ENCODE peak calls at places on chromosome 1, in nine cellular contexts. A is CD4-positive, alpha-beta T cell; M is Peyer's patch; L is CD8-positive, alpha-beta memory T cell; O is frontal cortex; H is AG20443; V is A172; K is omental fat pad; N is colonic mucosa. S is an unnamed sample.

GRCh38 chr1:48006318-48006717 is 9.1 kb upstream of the TRABD2B start:
- DNase-seq in L (no peak), N (no peak), O (no peak), H (no peak), K (no peak), M (no peak), A (no peak), V (peak; percentile 35), S (peak; percentile 49)

GRCh38 chr1:179264506-179264905 is 29.1 kb upstream of the SOAT1 start:
- DNase-seq in H (no peak), N (no peak), K (no peak), A (no peak), O (no peak), L (no peak), V (no peak), M (no peak), S (no peak)

GRCh38 chr1:65114312-65114711 is 33.7 kb upstream of the AK4 start:
- DNase-seq in K (no peak), A (no peak), M (no peak), V (no peak), O (peak; percentile 27), H (no peak), N (no peak), L (no peak), S (no peak)

GRCh38 chr1:13808729-13809131 is 108.7 kb downstream of the PRDM2 start:
- DNase-seq in V (no peak), A (no peak), N (no peak), M (no peak), O (no peak), L (no peak), H (peak; percentile 33), K (peak; percentile 42), S (no peak)

GRCh38 chr1:178037510-178038253 is 56.2 kb upstream of the RASAL2 start:
- DNase-seq in K (peak; percentile 31), N (peak; percentile 90), H (peak; percentile 98), A (no peak), M (peak; percentile 86), V (peak; percentile 61), L (no peak), O (peak; percentile 87), S (peak; percentile 72)

GRCh38 chr1:205582471-205583291 is 49.1 kb downstream of the ELK4 start:
- DNase-seq in V (no peak), A (no peak), M (peak; percentile 52), O (no peak), H (no peak), K (no peak), N (peak; percentile 85), L (no peak), S (no peak)

GRCh38 chr1:218346391-218347204 is 1.5 kb downstream of the TGFB2 start:
- DNase-seq in N (no peak), L (no peak), V (peak; percentile 31), A (no peak), O (no peak), H (peak; percentile 40), K (no peak), M (peak; percentile 57), S (peak; percentile 29)

GRCh38 chr1:163609858-163610257 is 288.1 kb downstream of the NUF2 start:
- DNase-seq in A (no peak), O (no peak), N (no peak), H (no peak), M (no peak), K (no peak), L (no peak), V (no peak), S (no peak)

GRCh38 chr1:215971793-215972441 is 404.8 kb downstream of the KCTD3 start:
- DNase-seq in A (no peak), V (no peak), M (no peak), L (no peak), H (no peak), O (no peak), K (no peak), N (no peak), S (no peak)

GRCh38 chr1:160834945-160835565 is 27.6 kb downstream of the CD244 start:
- DNase-seq in V (peak; percentile 42), A (peak; percentile 21), M (peak; percentile 72), L (peak; percentile 32), N (no peak), O (no peak), K (no peak), H (no peak), S (no peak)

GRCh38 chr1:244863491-244864252 is 671 bp downstream of the HNRNPU start:
- DNase-seq in V (no peak), L (no peak), N (peak; percentile 35), K (no peak), H (peak; percentile 17), A (no peak), O (no peak), M (peak; percentile 71), S (no peak)

GRCh38 chr1:9476790-9477463 is 62.3 kb upstream of the SLC25A33 start:
- DNase-seq in V (peak; percentile 13), N (no peak), O (no peak), H (no peak), L (no peak), M (no peak), A (no peak), K (no peak), S (peak; percentile 81)

GRCh38 chr1:33195560-33195959 is 13.7 kb upstream of the TRIM62 start:
- DNase-seq in N (no peak), K (no peak), H (no peak), A (no peak), M (no peak), O (no peak), L (no peak), V (no peak), S (no peak)

GRCh38 chr1:50335036-50335435 is 88.2 kb downstream of the DMRTA2 start:
- DNase-seq in N (no peak), K (no peak), V (no peak), L (no peak), A (no peak), O (no peak), H (no peak), M (no peak), S (no peak)

GRCh38 chr1:45490121-45490622 is 791 bp downstream of the TESK2 start:
- DNase-seq in M (no peak), L (no peak), N (peak; percentile 25), V (no peak), A (no peak), H (peak; percentile 52), O (no peak), K (no peak), S (no peak)

GRCh38 chr1:38973659-38974437 is 17.2 kb upstream of the AKIRIN1 start:
- DNase-seq in H (no peak), M (no peak), L (no peak), N (no peak), O (no peak), V (no peak), K (no peak), A (no peak), S (no peak)

GRCh38 chr1:175708787-175709186 is 34.6 kb downstream of the TNR start:
- DNase-seq in L (no peak), M (peak; percentile 62), V (no peak), N (no peak), H (no peak), K (no peak), O (no peak), A (no peak), S (no peak)

GRCh38 chr1:154863702-154864174 is 6.3 kb downstream of the KCNN3 start:
- DNase-seq in H (peak; percentile 58), N (no peak), L (peak; percentile 11), O (no peak), M (peak; percentile 73), K (no peak), A (peak; percentile 11), V (peak; percentile 90), S (peak; percentile 79)

GRCh38 chr1:160096491-160097116 is 1.8 kb downstream of the IGSF8 start:
- DNase-seq in L (no peak), K (no peak), N (no peak), M (peak; percentile 71), H (peak; percentile 75), O (no peak), A (no peak), V (no peak), S (no peak)

GRCh38 chr1:182120411-182121258 is 59.1 kb upstream of the ZNF648 start:
- DNase-seq in L (no peak), O (peak; percentile 43), N (peak; percentile 67), H (no peak), K (no peak), A (no peak), M (no peak), V (peak; percentile 89), S (peak; percentile 79)

GRCh38 chr1:9689011-9689706 is 37.6 kb downstream of the PIK3CD start:
- DNase-seq in H (peak; percentile 95), L (peak; percentile 87), O (peak; percentile 80), N (peak; percentile 89), V (peak; percentile 9), K (peak; percentile 70), A (peak; percentile 88), M (peak; percentile 93), S (peak; percentile 53)

GRCh38 chr1:33661791-33662190 is 189.3 kb downstream of the ZSCAN20 start:
- DNase-seq in O (no peak), N (no peak), M (no peak), H (no peak), K (no peak), L (no peak), V (no peak), A (no peak), S (no peak)

GRCh38 chr1:209435654-209436566 is 147.6 kb upstream of the CAMK1G start:
- DNase-seq in H (peak; percentile 90), N (peak; percentile 45), K (peak; percentile 58), V (peak; percentile 91), O (peak; percentile 54), L (peak; percentile 2), M (peak; percentile 60), A (peak; percentile 2), S (peak; percentile 79)

GRCh38 chr1:76944942-76945341 is 77.7 kb downstream of the ST6GALNAC5 start:
- DNase-seq in V (no peak), M (no peak), K (no peak), O (no peak), N (no peak), L (no peak), A (no peak), H (no peak), S (peak; percentile 69)

GRCh38 chr1:84479998-84480397 is 932 bp downstream of the RPF1 start:
- DNase-seq in M (no peak), A (no peak), K (no peak), O (no peak), H (no peak), V (no peak), N (no peak), L (no peak), S (no peak)

S was measured in RCC 7860.